ENCODE peak calls at places on chromosomes 2 and 18, in five cellular contexts. I is cardiac fibroblast; B is fibroblast of the aortic adventitia; A is A172; Y is stimulated activated CD4-positive, alpha-beta T cell treated with anti-CD3 and anti-CD28 coated beads, TNF-alpha, amount 100 ng/mL, for 24 hours. W is an unnamed sample.

GRCh38 chr2:151973013-151973900 is 125.6 kb downstream of the CACNB4 start:
- DNase-seq in I (no peak), B (no peak), A (no peak), Y (no peak), W (no peak)

GRCh38 chr18:73118121-73118816 is 250.5 kb upstream of the NETO1 start:
- DNase-seq in I (peak), B (peak), A (peak), Y (no peak), W (peak)

GRCh38 chr2:119202610-119203351 is 20.9 kb upstream of the STEAP3 start:
- DNase-seq in I (no peak), B (no peak), A (no peak), Y (no peak), W (no peak)

GRCh38 chr2:188984680-188985079 is 10.5 kb downstream of the COL3A1 start:
- DNase-seq in I (peak), B (peak), A (peak), Y (no peak), W (peak)

GRCh38 chr2:200767111-200767885 is 44.4 kb upstream of the BZW1 start:
- DNase-seq in I (no peak), B (no peak), A (no peak), Y (no peak), W (peak)

GRCh38 chr2:158726906-158727592 is 68.1 kb upstream of the DAPL1 start:
- DNase-seq in I (peak), B (no peak), A (no peak), Y (no peak), W (peak)

GRCh38 chr18:58549814-58550339 is 79.0 kb downstream of the ALPK2 start:
- DNase-seq in I (no peak), B (no peak), A (no peak), Y (no peak), W (no peak)

GRCh38 chr2:217047209-217047998 is 187.5 kb upstream of the TNP1 start:
- DNase-seq in I (no peak), B (no peak), A (no peak), Y (no peak), W (no peak)

GRCh38 chr2:45132551-45132950 is 123.3 kb upstream of the SIX2 start:
- DNase-seq in I (no peak), B (no peak), A (no peak), Y (no peak), W (no peak)

GRCh38 chr2:128154225-128154624 is 63.2 kb downstream of the UGGT1 start:
- DNase-seq in I (no peak), B (peak), A (no peak), Y (no peak), W (no peak)

GRCh38 chr2:12032975-12033374 is 286.5 kb downstream of the LPIN1 start:
- DNase-seq in I (peak), B (peak), A (peak), Y (no peak), W (no peak)

GRCh38 chr2:199449455-199449854 is 8.3 kb downstream of the SATB2 start:
- DNase-seq in I (no peak), B (no peak), A (no peak), Y (no peak), W (no peak)

GRCh38 chr2:63701406-63701805 is 112.6 kb downstream of the MDH1 start:
- DNase-seq in I (no peak), B (no peak), A (no peak), Y (no peak), W (no peak)

GRCh38 chr2:110718990-110719389 is 13.4 kb upstream of the ACOXL start:
- DNase-seq in I (peak), B (no peak), A (no peak), Y (no peak), W (no peak)

GRCh38 chr2:135525786-135526185 is 5.2 kb downstream of the ZRANB3 start:
- DNase-seq in I (no peak), B (no peak), A (no peak), Y (no peak), W (no peak)

GRCh38 chr2:173412628-173413027 is 58.0 kb downstream of the CDCA7 start:
- DNase-seq in I (no peak), B (no peak), A (no peak), Y (no peak), W (no peak)

GRCh38 chr2:70443078-70443465 is 110.6 kb downstream of the TGFA start:
- DNase-seq in I (no peak), B (no peak), A (no peak), Y (no peak), W (no peak)

GRCh38 chr2:191670076-191670475 is 7.9 kb upstream of the NABP1 start:
- DNase-seq in I (no peak), B (no peak), A (no peak), Y (no peak), W (no peak)

GRCh38 chr2:204896146-204896545 is 350.9 kb downstream of the PARD3B start:
- DNase-seq in I (no peak), B (no peak), A (no peak), Y (no peak), W (no peak)

GRCh38 chr2:209579236-209579749 is 155.4 kb downstream of the MAP2 start:
- DNase-seq in I (peak), B (peak), A (peak), Y (no peak), W (peak)

GRCh38 chr18:23812566-23813440 is 123.5 kb downstream of the LAMA3 start:
- DNase-seq in I (peak), B (peak), A (peak), Y (no peak), W (no peak)

GRCh38 chr2:239267411-239267941 is 133.3 kb downstream of the HDAC4 start:
- DNase-seq in I (peak), B (peak), A (peak), Y (peak), W (peak)

GRCh38 chr2:131148426-131148825 is 43.3 kb downstream of the PLEKHB2 start:
- DNase-seq in I (no peak), B (no peak), A (no peak), Y (no peak), W (no peak)

GRCh38 chr2:15072836-15073235 is 440.3 kb downstream of the LRATD1 start:
- DNase-seq in I (no peak), B (no peak), A (no peak), Y (no peak), W (no peak)

GRCh38 chr2:27428978-27429541 is 629 bp downstream of the NRBP1 start:
- DNase-seq in I (peak), B (peak), A (peak), Y (peak), W (peak)

GRCh38 chr2:196244966-196245365 is 73.6 kb upstream of the STK17B start:
- DNase-seq in I (peak), B (peak), A (no peak), Y (no peak), W (peak)

GRCh38 chr2:177147093-177147694 is 65.4 kb upstream of the HNRNPA3 start:
- DNase-seq in I (peak), B (peak), A (peak), Y (no peak), W (no peak)

GRCh38 chr2:98757904-98758421 is 27.0 kb upstream of the MGAT4A start:
- DNase-seq in I (peak), B (peak), A (peak), Y (no peak), W (peak)

GRCh38 chr2:222514901-222515300 is 90.6 kb downstream of the SGPP2 start:
- DNase-seq in I (no peak), B (no peak), A (no peak), Y (no peak), W (no peak)

GRCh38 chr2:10584242-10584753 is 105.5 kb downstream of the NOL10 start:
- DNase-seq in I (no peak), B (no peak), A (no peak), Y (no peak), W (no peak)

GRCh38 chr2:3628800-3629199 is 29.2 kb upstream of the ALLC start:
- DNase-seq in I (no peak), B (no peak), A (no peak), Y (no peak), W (no peak)

GRCh38 chr2:186531257-186531775 is 45.3 kb downstream of the ZC3H15 start:
- DNase-seq in I (peak), B (peak), A (no peak), Y (no peak), W (no peak)

GRCh38 chr18:830315-830901 is 18.4 kb upstream of the YES1 start:
- DNase-seq in I (peak), B (peak), A (peak), Y (no peak), W (peak)

GRCh38 chr18:12628706-12629702 is 28.9 kb downstream of the SPIRE1 start:
- DNase-seq in I (peak), B (peak), A (peak), Y (no peak), W (peak)

GRCh38 chr2:75053484-75054112 is 95.2 kb downstream of the POLE4 start:
- DNase-seq in I (peak), B (no peak), A (peak), Y (no peak), W (no peak)

GRCh38 chr2:3313845-3314375 is 63.7 kb downstream of the EIPR1 start:
- DNase-seq in I (no peak), B (no peak), A (no peak), Y (no peak), W (peak)

GRCh38 chr2:75481041-75481836 is 79.5 kb downstream of the EVA1A start:
- DNase-seq in I (peak), B (peak), A (no peak), Y (no peak), W (peak)

GRCh38 chr2:232235716-232236115 is 142.8 kb upstream of the ALPP start:
- DNase-seq in I (no peak), B (no peak), A (no peak), Y (no peak), W (no peak)

W was measured in foreskin fibroblast.